ENCODE peak calls at places on chromosome 15, in eight cellular contexts. C is left lung, Y is fibroblast of pulmonary artery, G is brain microvascular endothelial cell, F is ovary, H is transverse colon, Q is spleen, J is HL-60. T is an unnamed sample.

GRCh38 chr15:52498700-52499099 is 30.0 kb downstream of the MYO5A start:
- DNase-seq in C (no peak), Q (no peak), G (no peak), J (no peak), Y (no peak), F (no peak), H (no peak), T (no peak)

GRCh38 chr15:97995881-97996603 is 35.5 kb downstream of the ARRDC4 start:
- DNase-seq in Q (no peak), C (no peak), H (peak), J (no peak), G (no peak), F (no peak), Y (no peak), T (no peak)

GRCh38 chr15:71567173-71567572 is 243.2 kb upstream of the NR2E3 start:
- DNase-seq in J (no peak), G (no peak), F (no peak), H (no peak), C (no peak), Y (no peak), Q (no peak), T (no peak)

GRCh38 chr15:45118996-45119395 is 4.9 kb downstream of the DUOXA2 start:
- DNase-seq in C (no peak), J (no peak), G (no peak), Y (no peak), F (no peak), H (no peak), Q (peak), T (no peak)

GRCh38 chr15:40739042-40739441 is 16.0 kb downstream of the RMDN3 start:
- DNase-seq in H (no peak), Y (no peak), J (no peak), Q (no peak), C (no peak), G (no peak), F (no peak), T (no peak)

GRCh38 chr15:28975766-28976179 is 90.0 kb downstream of the APBA2 start:
- DNase-seq in Y (peak), J (peak), Q (peak), C (no peak), F (no peak), G (peak), H (peak), T (no peak)

GRCh38 chr15:90286678-90287077 is 21.2 kb downstream of the NGRN start:
- DNase-seq in H (no peak), C (no peak), Y (peak), F (no peak), J (peak), G (no peak), Q (no peak), T (no peak)

GRCh38 chr15:55343168-55343567 is 24.1 kb downstream of the PIGB start:
- DNase-seq in F (no peak), Q (no peak), Y (no peak), H (no peak), J (no peak), G (no peak), C (no peak), T (no peak)

GRCh38 chr15:91128028-91128427 is 28.0 kb downstream of the SV2B start:
- DNase-seq in G (no peak), J (no peak), Y (no peak), F (no peak), C (no peak), H (no peak), Q (no peak), T (no peak)

GRCh38 chr15:25345943-25346342 is 92.9 kb downstream of the UBE3A start:
- DNase-seq in J (no peak), F (no peak), Y (peak), H (no peak), Q (no peak), C (peak), G (peak), T (peak)

GRCh38 chr15:68620721-68621528 is 42.1 kb downstream of the CORO2B start:
- DNase-seq in H (peak), Y (peak), J (no peak), C (no peak), F (peak), G (peak), Q (no peak), T (peak)

DNA sequence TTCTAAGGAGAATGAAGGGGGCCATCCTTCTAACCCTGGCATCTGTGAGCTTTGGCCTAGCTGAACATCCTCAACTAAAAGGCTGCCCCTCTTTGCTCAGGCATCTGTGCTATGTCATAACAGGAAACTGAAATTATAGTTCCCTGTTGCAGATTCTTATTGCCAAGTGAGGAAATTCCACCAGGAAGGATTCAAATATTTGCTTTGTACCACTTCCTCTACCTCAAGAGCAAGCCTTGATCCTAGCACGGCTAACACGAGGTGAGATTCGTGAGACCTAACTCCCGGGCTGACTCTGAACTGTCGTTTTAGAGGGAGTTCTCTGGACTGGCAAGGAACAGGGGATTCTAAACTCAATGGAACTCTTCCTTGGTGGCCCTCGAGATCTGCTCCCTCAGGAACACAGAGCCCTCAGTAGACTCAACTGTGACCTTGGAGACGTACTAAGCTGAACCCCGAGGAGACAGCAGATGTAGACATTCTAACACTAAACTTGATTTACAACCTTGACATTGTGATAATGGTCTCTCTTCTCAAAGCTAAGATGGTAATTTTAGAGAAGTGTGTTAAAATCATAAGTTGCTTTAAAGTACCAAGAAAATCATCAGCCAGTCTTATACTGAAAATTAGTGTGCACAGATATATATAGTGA is 4.2 kb downstream of the SPG21 start:
- DNase-seq in Q (no peak), G (no peak), C (no peak), H (no peak), J (peak), Y (peak), F (no peak), T (no peak)
- H3K4me3 ChIP-seq in Q (no peak), G (no peak), C (no peak), H (no peak), J (no peak), Y (no peak), F (no peak), T (no peak)

GRCh38 chr15:34973512-34973911 is 4.0 kb upstream of the AQR start:
- DNase-seq in H (no peak), Q (no peak), Y (no peak), F (no peak), G (no peak), J (no peak), C (no peak), T (no peak)
- H3K4me3 ChIP-seq in H (no peak), Q (no peak), Y (no peak), F (no peak), G (no peak), J (no peak), C (no peak), T (no peak)

GRCh38 chr15:67103869-67104268 is 38.5 kb downstream of the SMAD3 start:
- DNase-seq in J (no peak), G (no peak), H (no peak), F (no peak), Q (peak), C (no peak), Y (no peak), T (no peak)
- H3K4me3 ChIP-seq in J (no peak), G (no peak), H (no peak), F (no peak), Q (no peak), C (no peak), Y (no peak), T (no peak)

GRCh38 chr15:85401108-85401765 is 20.8 kb downstream of the AKAP13 start:
- DNase-seq in G (no peak), H (no peak), C (no peak), J (no peak), Q (no peak), Y (no peak), F (no peak), T (no peak)
- H3K4me3 ChIP-seq in G (no peak), H (no peak), C (no peak), J (no peak), Q (no peak), Y (no peak), F (no peak), T (no peak)

T was measured in right cardiac atrium.